ENCODE peak calls at places on chromosomes 1 and 21, in eight cellular contexts. W is endothelial cell; H is progenitor cell of endocrine pancreas; K is neuronal stem cell; T is stimulated activated CD8-positive, alpha-beta memory T cell treated with anti-CD3 and anti-CD28 coated beads, Interleukin-2, amount 100 ng/mL, for 1 hour; L is coronary artery; X is naive B cell; D is CD4-positive, alpha-beta T cell. S is an unnamed sample.

GRCh38 chr1:119859647-119860046 is 36.7 kb downstream of the ADAM30 start:
- DNase-seq in W (no peak), H (no peak), K (no peak), T (no peak), L (no peak), X (no peak), D (no peak), S (no peak)

GRCh38 chr1:11697188-11697892 is 5.8 kb downstream of the DRAXIN start:
- DNase-seq in W (no peak), H (no peak), K (no peak), T (no peak), L (no peak), X (no peak), D (no peak), S (no peak)

GRCh38 chr1:198535631-198536030 is 4.8 kb downstream of the ATP6V1G3 start:
- DNase-seq in W (no peak), H (no peak), K (no peak), T (no peak), L (no peak), X (no peak), D (no peak), S (no peak)

GRCh38 chr21:46009951-46010655 is 28.5 kb downstream of the COL6A1 start:
- DNase-seq in W (no peak), H (no peak), K (no peak), T (no peak), L (no peak), X (no peak), D (no peak), S (no peak)

GRCh38 chr1:25492323-25492722 is 51.1 kb upstream of the LDLRAP1 start:
- DNase-seq in W (no peak), H (no peak), K (no peak), T (no peak), L (no peak), X (no peak), D (no peak), S (no peak)

GRCh38 chr1:50424045-50424939 is 1.0 kb upstream of the DMRTA2 start:
- DNase-seq in W (no peak), H (no peak), K (no peak), T (no peak), L (no peak), X (no peak), D (no peak), S (no peak)

GRCh38 chr21:34974162-34974981 is 74.7 kb downstream of the RUNX1 start:
- DNase-seq in W (no peak), H (no peak), K (no peak), T (no peak), L (no peak), X (peak; percentile 49), D (peak; percentile 28), S (no peak)

GRCh38 chr1:157771666-157772425 is 5.1 kb downstream of the FCRL2 start:
- DNase-seq in W (no peak), H (no peak), K (no peak), T (no peak), L (no peak), X (no peak), D (no peak), S (no peak)

GRCh38 chr1:47948126-47948525 is 49.1 kb downstream of the TRABD2B start:
- DNase-seq in W (peak; percentile 31), H (no peak), K (no peak), T (no peak), L (no peak), X (no peak), D (no peak), S (no peak)

GRCh38 chr1:186059311-186059710 is 315.7 kb downstream of the TPR start:
- DNase-seq in W (no peak), H (no peak), K (no peak), T (no peak), L (no peak), X (no peak), D (no peak), S (no peak)

GRCh38 chr1:228964178-228964819 is 229.0 kb downstream of the RHOU start:
- DNase-seq in W (no peak), H (no peak), K (no peak), T (no peak), L (peak; percentile 78), X (no peak), D (no peak), S (no peak)

GRCh38 chr21:44984792-44985440 is 45.1 kb downstream of the SLX9 start:
- DNase-seq in W (no peak), H (no peak), K (no peak), T (no peak), L (no peak), X (no peak), D (no peak), S (peak; percentile 46)

GRCh38 chr1:183370399-183371058 is 47.7 kb downstream of the NMNAT2 start:
- DNase-seq in W (no peak), H (no peak), K (no peak), T (no peak), L (no peak), X (no peak), D (no peak), S (no peak)

GRCh38 chr1:14897997-14898645 is 255.4 kb upstream of the TMEM51 start:
- DNase-seq in W (no peak), H (no peak), K (no peak), T (no peak), L (no peak), X (no peak), D (no peak), S (no peak)

GRCh38 chr1:78081980-78082860 is 36.5 kb downstream of the GIPC2 start:
- DNase-seq in W (no peak), H (no peak), K (no peak), T (no peak), L (no peak), X (no peak), D (no peak), S (no peak)

GRCh38 chr1:19676438-19676922 is 11.8 kb downstream of the HTR6 start:
- DNase-seq in W (peak; percentile 64), H (peak; percentile 58), K (peak; percentile 73), T (no peak), L (no peak), X (no peak), D (no peak), S (no peak)

GRCh38 chr1:149888999-149889289 is 10.4 kb upstream of the BOLA1 start:
- DNase-seq in W (no peak), H (no peak), K (no peak), T (no peak), L (no peak), X (no peak), D (no peak), S (no peak)

GRCh38 chr1:101506541-101507164 is 269.8 kb downstream of the S1PR1 start:
- DNase-seq in W (peak; percentile 55), H (peak; percentile 10), K (peak; percentile 41), T (no peak), L (no peak), X (peak; percentile 30), D (peak; percentile 16), S (no peak)

GRCh38 chr1:161185282-161185682 is 8.0 kb upstream of the B4GALT3 start:
- DNase-seq in W (no peak), H (no peak), K (no peak), T (peak; percentile 55), L (no peak), X (peak; percentile 86), D (peak; percentile 64), S (peak; percentile 91)

GRCh38 chr1:172002725-172003345 is 161.5 kb downstream of the DNM3 start:
- DNase-seq in W (peak; percentile 20), H (no peak), K (peak; percentile 17), T (no peak), L (no peak), X (peak; percentile 31), D (peak; percentile 9), S (no peak)

GRCh38 chr1:218209351-218209861 is 75.7 kb upstream of the RRP15 start:
- DNase-seq in W (no peak), H (no peak), K (no peak), T (no peak), L (no peak), X (no peak), D (no peak), S (no peak)

GRCh38 chr1:102002057-102002456 is 5.3 kb upstream of the OLFM3 start:
- DNase-seq in W (no peak), H (no peak), K (no peak), T (no peak), L (no peak), X (no peak), D (no peak), S (no peak)

GRCh38 chr1:208576425-208576824 is 332.2 kb upstream of the PLXNA2 start:
- DNase-seq in W (no peak), H (no peak), K (no peak), T (no peak), L (no peak), X (no peak), D (no peak), S (no peak)

GRCh38 chr1:22111620-22112019 is 31.3 kb downstream of the WNT4 start:
- DNase-seq in W (no peak), H (no peak), K (no peak), T (no peak), L (no peak), X (no peak), D (no peak), S (no peak)

GRCh38 chr21:33661146-33661545 is 18.8 kb downstream of the ITSN1 start:
- DNase-seq in W (no peak), H (no peak), K (no peak), T (no peak), L (no peak), X (no peak), D (no peak), S (no peak)

GRCh38 chr1:204959374-204959773 is 83.6 kb upstream of the CNTN2 start:
- DNase-seq in W (no peak), H (no peak), K (no peak), T (no peak), L (no peak), X (no peak), D (no peak), S (no peak)

GRCh38 chr21:45938811-45939520 is 42.6 kb upstream of the COL6A1 start:
- DNase-seq in W (no peak), H (no peak), K (no peak), T (no peak), L (no peak), X (no peak), D (no peak), S (no peak)

S was measured in CD14-positive monocyte.